ENCODE peak calls at places on chromosomes 4 and X, in five cellular contexts. H is SK-N-SH, S is K562, L is GM12878, E is H1. Q is an unnamed sample.

GRCh38 chr4:124726269-124726668 is 13.7 kb upstream of the ANKRD50 start:
- DNase-seq in H (no peak), S (no peak), L (no peak), E (no peak), Q (no peak)

GRCh38 chrX:155112171-155112570 is 40.9 kb downstream of the BRCC3 start:
- DNase-seq in H (no peak), S (no peak), L (no peak), E (no peak), Q (no peak)

GRCh38 chr4:7980036-7980435 is 40.4 kb upstream of the AFAP1 start:
- DNase-seq in H (no peak), S (no peak), L (no peak), E (no peak), Q (no peak)

GRCh38 chr4:54585321-54586000 is 72.3 kb upstream of the KIT start:
- DNase-seq in H (no peak), S (peak), L (no peak), E (no peak), Q (no peak)

GRCh38 chr4:126916626-126917140 is 716.1 kb upstream of the INTU start:
- DNase-seq in H (no peak), S (no peak), L (no peak), E (no peak), Q (no peak)

GRCh38 chr4:7054106-7054880 is 11.1 kb downstream of the TADA2B start:
- DNase-seq in H (no peak), S (no peak), L (no peak), E (no peak), Q (no peak)

GRCh38 chr4:3408793-3409330 is 32.9 kb upstream of the HGFAC start:
- DNase-seq in H (peak), S (no peak), L (no peak), E (no peak), Q (no peak)

GRCh38 chr4:183139058-183139740 is 40.1 kb downstream of the WWC2 start:
- DNase-seq in H (no peak), S (no peak), L (no peak), E (no peak), Q (no peak)

GRCh38 chr4:114163051-114163450 is 183.6 kb upstream of the ARSJ start:
- DNase-seq in H (no peak), S (no peak), L (no peak), E (no peak), Q (no peak)

GRCh38 chr4:128461300-128462103 is 173.9 kb upstream of the PGRMC2 start:
- DNase-seq in H (no peak), S (peak), L (no peak), E (no peak), Q (no peak)

GRCh38 chrX:48700246-48700645 is 3.7 kb downstream of the SUV39H1 start:
- DNase-seq in H (no peak), S (no peak), L (no peak), E (no peak), Q (no peak)

GRCh38 chrX:14963447-14964236 is 90.4 kb downstream of the MOSPD2 start:
- DNase-seq in H (no peak), S (no peak), L (no peak), E (no peak), Q (no peak)

GRCh38 chrX:1899841-1900240 is 285.0 kb downstream of the ASMT start:
- DNase-seq in H (no peak), S (no peak), L (no peak), E (no peak), Q (no peak)

GRCh38 chr4:26220704-26221103 is 100.1 kb upstream of the RBPJ start:
- DNase-seq in H (no peak), S (no peak), L (no peak), E (no peak), Q (no peak)

GRCh38 chr4:8016527-8016926 is 76.9 kb upstream of the AFAP1 start:
- DNase-seq in H (no peak), S (no peak), L (no peak), E (no peak), Q (no peak)

GRCh38 chr4:37891221-37892159 is 606 bp downstream of the TBC1D1 start:
- DNase-seq in H (peak), S (no peak), L (peak), E (peak), Q (no peak)

GRCh38 chrX:154307207-154307606 is 11.6 kb downstream of the TKTL1 start:
- DNase-seq in H (peak), S (no peak), L (no peak), E (no peak), Q (no peak)

GRCh38 chr4:111943796-111944203 is 201.5 kb upstream of the FAM241A start:
- DNase-seq in H (peak), S (no peak), L (no peak), E (peak), Q (peak)

GRCh38 chr4:8281519-8282133 is 12.1 kb downstream of the HTRA3 start:
- DNase-seq in H (no peak), S (no peak), L (no peak), E (no peak), Q (no peak)

GRCh38 chrX:54641530-54641929 is 111.5 kb downstream of the GNL3L start:
- DNase-seq in H (no peak), S (no peak), L (no peak), E (no peak), Q (no peak)

GRCh38 chr4:88804234-88804633 is 106.6 kb upstream of the NAP1L5 start:
- DNase-seq in H (no peak), S (no peak), L (no peak), E (no peak), Q (no peak)

DNA sequence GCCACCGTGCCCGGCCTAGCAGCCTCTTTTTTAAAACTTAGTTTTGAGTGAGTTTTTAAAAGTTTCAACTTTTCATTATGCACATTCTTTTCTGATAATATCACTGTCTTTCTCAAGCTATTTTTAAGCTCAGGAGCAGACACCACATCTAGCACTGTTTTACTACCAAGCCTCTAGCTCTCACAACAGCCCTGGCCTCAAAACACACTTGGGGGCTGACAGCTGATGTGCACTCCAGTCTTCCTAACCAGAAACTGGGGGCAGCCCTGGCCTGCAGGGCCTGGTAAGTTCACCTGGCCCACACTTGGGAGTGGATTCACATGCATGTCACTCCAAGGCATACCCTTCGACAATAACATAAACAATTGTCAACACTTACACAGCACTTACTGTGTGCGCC is 34.0 kb downstream of the CENPU start:
- DNase-seq in H (no peak), S (no peak), L (no peak), E (no peak), Q (no peak)
- TF ChIP-seq JUND in H (no peak), S (no peak), L (no peak), E (no peak), Q (no peak)

GRCh38 chr4:141962486-141962885 is 326.1 kb downstream of the IL15 start:
- DNase-seq in H (no peak), S (no peak), L (no peak), E (no peak), Q (no peak)
- TF ChIP-seq TAF1 in H (no peak), S (no peak), L (no peak), E (no peak), Q (no peak)

GRCh38 chrX:79482686-79483085 is 115.6 kb upstream of the ITM2A start:
- DNase-seq in H (no peak), S (no peak), L (no peak), E (no peak), Q (no peak)

DNA sequence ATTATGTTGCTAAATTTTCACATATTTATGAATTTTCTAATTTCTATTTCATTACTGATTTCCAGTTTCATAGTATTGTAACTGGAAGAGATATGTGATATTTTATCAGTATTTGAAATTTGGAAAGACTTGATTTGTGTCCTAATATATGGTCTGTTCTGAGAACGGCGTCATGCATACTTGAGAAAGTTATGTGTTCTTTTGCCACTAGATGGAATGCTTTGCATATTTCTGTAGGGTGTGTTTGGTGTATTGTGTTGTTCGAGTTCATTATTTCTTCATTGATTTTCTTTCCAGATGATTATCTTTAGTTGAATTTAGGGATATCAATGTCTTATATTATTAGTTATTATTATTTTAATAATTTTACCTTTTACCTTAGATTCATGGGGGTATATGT is 110.6 kb upstream of the ITM2A start:
- DNase-seq in H (no peak), S (no peak), L (no peak), E (no peak), Q (no peak)
- TF ChIP-seq USF2 in H (no peak), S (no peak), L (no peak), E (no peak), Q (no peak)

GRCh38 chr4:83852085-83852451 is 316.2 kb downstream of the GPAT3 start:
- DNase-seq in H (no peak), S (no peak), L (no peak), E (no peak), Q (peak)
- TF ChIP-seq JUND in H (peak), S (no peak), L (no peak), E (no peak), Q (no peak)

GRCh38 chr4:173247316-173247715 is 78.7 kb downstream of the GALNT7 start:
- DNase-seq in H (no peak), S (no peak), L (no peak), E (no peak), Q (no peak)
- TF ChIP-seq TAF1 in H (no peak), S (no peak), L (no peak), E (no peak), Q (no peak)

DNA sequence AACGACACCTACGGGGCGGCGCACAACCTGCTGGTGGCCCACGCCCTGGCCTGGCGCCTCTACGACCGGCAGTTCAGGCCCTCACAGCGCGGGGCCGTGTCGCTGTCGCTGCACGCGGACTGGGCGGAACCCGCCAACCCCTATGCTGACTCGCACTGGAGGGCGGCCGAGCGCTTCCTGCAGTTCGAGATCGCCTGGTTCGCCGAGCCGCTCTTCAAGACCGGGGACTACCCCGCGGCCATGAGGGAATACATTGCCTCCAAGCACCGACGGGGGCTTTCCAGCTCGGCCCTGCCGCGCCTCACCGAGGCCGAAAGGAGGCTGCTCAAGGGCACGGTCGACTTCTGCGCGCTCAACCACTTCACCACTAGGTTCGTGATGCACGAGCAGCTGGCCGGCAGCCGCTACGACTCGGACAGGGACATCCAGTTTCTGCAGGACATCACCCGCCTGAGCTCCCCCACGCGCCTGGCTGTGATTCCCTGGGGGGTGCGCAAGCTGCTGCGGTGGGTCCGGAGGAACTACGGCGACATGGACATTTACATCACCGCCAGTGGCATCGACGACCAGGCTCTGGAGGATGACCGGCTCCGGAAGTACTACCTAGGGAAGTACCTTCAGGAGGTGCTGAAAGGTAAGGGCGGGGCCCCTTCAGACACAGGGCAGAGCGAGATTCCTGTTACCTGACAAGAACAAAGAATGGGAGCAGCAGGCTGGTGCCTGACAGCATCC is 11.7 kb downstream of the RPL9 start:
- DNase-seq in H (no peak), S (no peak), L (peak), E (peak), Q (no peak)
- TF ChIP-seq USF2 in H (no peak), S (no peak), L (no peak), E (no peak), Q (no peak)

GRCh38 chrX:137565921-137566745 is at the start of gene ZIC3:
- DNase-seq in H (peak), S (no peak), L (no peak), E (peak), Q (no peak)

GRCh38 chrX:137567474-137568232 is 1.7 kb downstream of the ZIC3 start:
- DNase-seq in H (no peak), S (no peak), L (no peak), E (no peak), Q (no peak)

GRCh38 chrX:137568741-137569469 is 3.0 kb downstream of the ZIC3 start:
- DNase-seq in H (no peak), S (no peak), L (no peak), E (peak), Q (no peak)

GRCh38 chrX:137566746-137567473 is 983 bp downstream of the ZIC3 start:
- DNase-seq in H (no peak), S (no peak), L (no peak), E (no peak), Q (no peak)

GRCh38 chrX:137569470-137569891 is 3.6 kb downstream of the ZIC3 start:
- DNase-seq in H (no peak), S (no peak), L (no peak), E (no peak), Q (no peak)
- TF ChIP-seq JUND in H (no peak), S (no peak), L (no peak), E (no peak), Q (no peak)

GRCh38 chrX:19849433-19850190 is 37.8 kb downstream of the SH3KBP1 start:
- DNase-seq in H (no peak), S (no peak), L (peak), E (no peak), Q (no peak)

GRCh38 chrX:19855700-19856381 is 31.6 kb downstream of the SH3KBP1 start:
- DNase-seq in H (no peak), S (no peak), L (no peak), E (no peak), Q (no peak)

GRCh38 chrX:19857131-19857530 is 30.3 kb downstream of the SH3KBP1 start:
- DNase-seq in H (no peak), S (no peak), L (no peak), E (no peak), Q (no peak)

GRCh38 chrX:19848110-19848509 is 39.3 kb downstream of the SH3KBP1 start:
- DNase-seq in H (no peak), S (no peak), L (no peak), E (no peak), Q (no peak)

DNA sequence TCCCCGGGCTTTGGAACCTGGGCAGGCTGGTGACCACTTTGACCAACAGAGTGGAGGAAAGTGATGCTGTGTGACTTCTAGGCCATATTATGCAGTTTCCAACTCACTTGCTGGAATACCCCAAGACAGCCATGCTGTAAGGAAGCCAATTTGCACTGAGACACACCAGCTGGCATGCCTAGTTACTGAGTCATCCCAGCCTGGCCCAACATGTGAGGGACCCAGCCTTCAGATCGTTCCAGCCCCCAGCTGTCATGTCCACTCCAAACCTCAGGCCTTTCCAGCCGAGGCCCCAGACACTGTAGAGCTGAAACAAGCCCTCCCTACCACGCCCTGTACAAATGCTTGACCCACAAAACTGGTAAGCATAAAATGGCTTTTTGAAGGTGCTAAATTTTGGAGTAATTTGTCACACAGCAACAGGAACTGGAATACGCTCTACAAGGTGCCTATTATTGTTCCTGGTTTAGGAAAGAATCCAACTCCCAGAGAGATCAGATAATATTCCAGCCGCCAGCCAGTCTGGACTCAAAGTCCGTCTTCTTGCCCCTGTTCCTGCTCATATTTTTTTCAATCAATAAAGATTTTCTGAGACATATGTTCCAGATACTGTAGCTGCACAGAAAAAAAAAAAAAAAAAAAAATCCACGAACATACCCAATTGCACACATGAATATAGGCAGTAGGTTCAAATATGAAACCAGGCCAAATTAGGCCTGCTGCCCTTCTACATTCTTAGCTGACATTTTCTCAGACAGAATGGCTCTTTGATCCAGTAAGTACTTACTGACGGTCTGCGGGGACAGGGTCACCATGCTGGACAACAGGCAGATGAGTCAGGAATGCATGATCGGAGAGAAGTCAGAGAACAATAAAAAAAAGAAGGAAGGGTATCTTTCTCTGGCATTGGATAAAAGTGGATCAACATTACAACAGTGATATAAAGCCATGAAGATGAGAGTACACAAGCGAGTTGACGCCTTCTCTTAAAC is 35.1 kb downstream of the SH3KBP1 start:
- DNase-seq in H (no peak), S (no peak), L (no peak), E (no peak), Q (peak)
- TF ChIP-seq TAF1 in H (no peak), S (no peak), L (no peak), E (no peak), Q (no peak)

DNA sequence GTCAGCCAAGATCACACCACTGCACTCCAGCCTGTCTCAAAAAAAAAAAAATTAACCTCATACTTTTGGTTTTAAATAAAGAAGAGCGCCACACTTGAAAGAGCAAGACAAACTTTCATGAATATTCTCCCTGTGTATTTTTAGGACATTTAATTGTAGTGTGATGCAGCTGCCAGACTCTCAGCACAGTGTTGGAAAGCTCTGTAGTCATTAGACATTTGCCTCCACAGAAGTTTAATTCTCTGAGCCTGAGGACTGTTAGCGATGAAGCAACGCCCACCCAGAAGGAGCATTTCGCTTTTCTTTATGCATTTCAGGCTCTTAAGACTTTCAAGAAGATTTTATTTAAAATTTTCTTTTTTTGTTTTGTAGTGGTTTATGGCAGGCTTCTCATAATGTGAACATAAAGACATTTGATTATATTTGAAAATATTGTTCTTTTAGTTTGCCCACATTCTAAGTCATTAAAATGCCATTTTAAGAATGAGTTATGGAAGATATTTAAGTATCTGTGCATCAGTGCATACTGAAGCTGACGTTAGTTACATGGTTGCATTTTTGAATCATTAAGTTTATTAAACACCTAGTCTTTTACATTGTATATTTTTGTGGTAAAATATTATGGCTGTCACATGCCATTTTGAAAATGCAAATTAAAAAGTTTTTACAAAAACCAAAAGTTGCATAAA is 45.9 kb downstream of the DCLK2 start:
- DNase-seq in H (no peak), S (no peak), L (no peak), E (no peak), Q (no peak)
- TF ChIP-seq USF2 in H (no peak), S (no peak), L (no peak), E (no peak), Q (no peak)

GRCh38 chr4:65311120-65311519 is 359.2 kb downstream of the EPHA5 start:
- DNase-seq in H (no peak), S (no peak), L (no peak), E (no peak), Q (no peak)
- TF ChIP-seq JUND in H (no peak), S (no peak), L (no peak), E (no peak), Q (no peak)

Q was measured in HepG2.